ENCODE peak calls at places on chromosomes 5 and 9, in five cellular contexts. One of them, this sample, is unnamed.

GRCh38 chr5:113825143-113825542 is 311.6 kb downstream of the YTHDC2 start:
- DNase-seq in activated CD4-positive, alpha-beta T cell treated with anti-CD3 and anti-CD28 coated beads, Interleukin-2, amount 10 ng/mL, durations not matched to agents 7 days and 5 days: no peak
- DNase-seq in neuronal stem cell: no peak
- DNase-seq in NCI-H510A: no peak
- DNase-seq in GM13977: no peak
- DNase-seq in this sample: no peak

GRCh38 chr9:38386319-38386895 is 6.1 kb upstream of the ALDH1B1 start:
- DNase-seq in activated CD4-positive, alpha-beta T cell treated with anti-CD3 and anti-CD28 coated beads, Interleukin-2, amount 10 ng/mL, durations not matched to agents 7 days and 5 days: no peak
- DNase-seq in neuronal stem cell: no peak
- DNase-seq in NCI-H510A: no peak
- DNase-seq in GM13977: no peak
- DNase-seq in this sample: no peak

GRCh38 chr9:137972988-137973470 is 95.4 kb downstream of the CACNA1B start:
- DNase-seq in activated CD4-positive, alpha-beta T cell treated with anti-CD3 and anti-CD28 coated beads, Interleukin-2, amount 10 ng/mL, durations not matched to agents 7 days and 5 days: no peak
- DNase-seq in neuronal stem cell: no peak
- DNase-seq in NCI-H510A: no peak
- DNase-seq in GM13977: no peak
- DNase-seq in this sample: no peak

GRCh38 chr5:112006721-112007120 is 249.7 kb upstream of the NREP start:
- DNase-seq in activated CD4-positive, alpha-beta T cell treated with anti-CD3 and anti-CD28 coated beads, Interleukin-2, amount 10 ng/mL, durations not matched to agents 7 days and 5 days: no peak
- DNase-seq in neuronal stem cell: no peak
- DNase-seq in NCI-H510A: no peak
- DNase-seq in GM13977: no peak
- DNase-seq in this sample: no peak

GRCh38 chr9:83749706-83750105 is 41.9 kb upstream of the UBQLN1 start:
- DNase-seq in activated CD4-positive, alpha-beta T cell treated with anti-CD3 and anti-CD28 coated beads, Interleukin-2, amount 10 ng/mL, durations not matched to agents 7 days and 5 days: no peak
- DNase-seq in neuronal stem cell: no peak
- DNase-seq in NCI-H510A: no peak
- DNase-seq in GM13977: no peak
- DNase-seq in this sample: no peak

GRCh38 chr5:107593009-107593408 is 77.7 kb downstream of the EFNA5 start:
- DNase-seq in activated CD4-positive, alpha-beta T cell treated with anti-CD3 and anti-CD28 coated beads, Interleukin-2, amount 10 ng/mL, durations not matched to agents 7 days and 5 days: no peak
- DNase-seq in neuronal stem cell: no peak
- DNase-seq in NCI-H510A: no peak
- DNase-seq in GM13977: no peak
- DNase-seq in this sample: no peak

GRCh38 chr9:84953797-84954695 is 284.5 kb downstream of the NTRK2 start:
- DNase-seq in activated CD4-positive, alpha-beta T cell treated with anti-CD3 and anti-CD28 coated beads, Interleukin-2, amount 10 ng/mL, durations not matched to agents 7 days and 5 days: peak
- DNase-seq in neuronal stem cell: peak
- DNase-seq in NCI-H510A: peak
- DNase-seq in GM13977: peak
- DNase-seq in this sample: peak

GRCh38 chr9:100216178-100216787 is 117.2 kb downstream of the INVS start:
- DNase-seq in activated CD4-positive, alpha-beta T cell treated with anti-CD3 and anti-CD28 coated beads, Interleukin-2, amount 10 ng/mL, durations not matched to agents 7 days and 5 days: peak
- DNase-seq in neuronal stem cell: peak
- DNase-seq in NCI-H510A: no peak
- DNase-seq in GM13977: peak
- DNase-seq in this sample: peak

GRCh38 chr5:132834057-132834456 is 3.6 kb upstream of the SHROOM1 start:
- DNase-seq in activated CD4-positive, alpha-beta T cell treated with anti-CD3 and anti-CD28 coated beads, Interleukin-2, amount 10 ng/mL, durations not matched to agents 7 days and 5 days: no peak
- DNase-seq in neuronal stem cell: no peak
- DNase-seq in NCI-H510A: no peak
- DNase-seq in GM13977: no peak
- DNase-seq in this sample: no peak

GRCh38 chr5:87027570-87027969 is 240.1 kb upstream of the RASA1 start:
- DNase-seq in activated CD4-positive, alpha-beta T cell treated with anti-CD3 and anti-CD28 coated beads, Interleukin-2, amount 10 ng/mL, durations not matched to agents 7 days and 5 days: no peak
- DNase-seq in neuronal stem cell: no peak
- DNase-seq in NCI-H510A: no peak
- DNase-seq in GM13977: no peak
- DNase-seq in this sample: no peak

GRCh38 chr5:8864053-8864452 is 681.8 kb downstream of the SEMA5A start:
- DNase-seq in activated CD4-positive, alpha-beta T cell treated with anti-CD3 and anti-CD28 coated beads, Interleukin-2, amount 10 ng/mL, durations not matched to agents 7 days and 5 days: no peak
- DNase-seq in neuronal stem cell: no peak
- DNase-seq in NCI-H510A: peak
- DNase-seq in GM13977: no peak
- DNase-seq in this sample: no peak

GRCh38 chr5:56638768-56639238 is 176.5 kb upstream of the MAP3K1 start:
- DNase-seq in activated CD4-positive, alpha-beta T cell treated with anti-CD3 and anti-CD28 coated beads, Interleukin-2, amount 10 ng/mL, durations not matched to agents 7 days and 5 days: peak
- DNase-seq in neuronal stem cell: no peak
- DNase-seq in NCI-H510A: no peak
- DNase-seq in GM13977: no peak
- DNase-seq in this sample: no peak